ENCODE peak calls at places on chromosome 5, in seven cellular contexts. E, J, X, Z, F, D and Q are unnamed samples.

GRCh38 chr5:166926098-166926497 is 1365.3 kb upstream of the WWC1 start:
- DNase-seq in F (no peak), Z (no peak), X (no peak), J (no peak), E (no peak), D (no peak), Q (no peak)

GRCh38 chr5:93088566-93088965 is 492.5 kb downstream of the NR2F1-AS1 start:
- DNase-seq in E (no peak), Z (no peak), X (no peak), F (no peak), J (no peak), D (no peak), Q (no peak)

GRCh38 chr5:158755971-158756370 is 343.7 kb downstream of the EBF1 start:
- DNase-seq in X (no peak), Z (no peak), J (no peak), F (peak; percentile 14), D (peak; percentile 41), E (no peak), Q (no peak)

GRCh38 chr5:130109152-130109551 is 204.9 kb downstream of the CHSY3 start:
- DNase-seq in X (peak; percentile 24), J (no peak), D (peak; percentile 55), F (peak; percentile 59), E (no peak), Z (no peak), Q (no peak)

GRCh38 chr5:142826741-142827492 is 56.7 kb downstream of the ARHGAP26 start:
- DNase-seq in Z (peak; percentile 85), F (peak; percentile 73), D (peak; percentile 59), X (peak; percentile 35), E (no peak), J (no peak), Q (no peak)

GRCh38 chr5:1005904-1006655 is 2.5 kb upstream of the NKD2 start:
- DNase-seq in X (no peak), F (no peak), E (no peak), D (no peak), Z (peak; percentile 51), J (no peak), Q (no peak)

GRCh38 chr5:134053840-134054338 is 49.1 kb upstream of the VDAC1 start:
- DNase-seq in X (no peak), Z (no peak), E (no peak), D (no peak), F (peak; percentile 75), J (no peak), Q (peak; percentile 30)

GRCh38 chr5:8807636-8808035 is 738.2 kb downstream of the SEMA5A start:
- DNase-seq in X (no peak), D (peak; percentile 67), Z (no peak), F (peak; percentile 14), E (no peak), J (no peak), Q (no peak)

GRCh38 chr5:76196886-76197489 is 113.8 kb downstream of the SV2C start:
- DNase-seq in F (no peak), X (no peak), J (no peak), D (no peak), Z (no peak), E (no peak), Q (no peak)

GRCh38 chr5:72503888-72504491 is 3.2 kb downstream of the ZNF366 start:
- DNase-seq in F (peak; percentile 60), Z (peak; percentile 61), D (peak; percentile 77), E (no peak), X (no peak), J (no peak), Q (no peak)

GRCh38 chr5:127944125-127944524 is 139.4 kb upstream of the SLC12A2 start:
- DNase-seq in D (no peak), E (no peak), Z (no peak), X (no peak), J (no peak), F (no peak), Q (no peak)

GRCh38 chr5:172501708-172502379 is 47.5 kb upstream of the SH3PXD2B start:
- DNase-seq in Z (peak; percentile 34), X (no peak), E (no peak), F (no peak), D (no peak), J (no peak), Q (no peak)

GRCh38 chr5:64700765-64701164 is 10.5 kb downstream of the SHISAL2B start:
- DNase-seq in E (no peak), Z (no peak), D (no peak), J (no peak), F (no peak), X (no peak), Q (no peak)

GRCh38 chr5:104171958-104172357 is 609.4 kb upstream of the NUDT12 start:
- DNase-seq in X (no peak), J (no peak), D (no peak), E (no peak), Z (no peak), F (no peak), Q (no peak)

GRCh38 chr5:83957188-83957587 is 236.5 kb upstream of the HAPLN1 start:
- DNase-seq in J (no peak), D (no peak), Z (no peak), X (no peak), F (peak; percentile 20), E (no peak), Q (no peak)

GRCh38 chr5:2134543-2135299 is 252.0 kb upstream of the IRX4 start:
- DNase-seq in D (peak; percentile 46), F (no peak), X (no peak), E (no peak), Z (no peak), J (no peak), Q (no peak)

GRCh38 chr5:95599252-95599651 is 20.6 kb upstream of the GPR150 start:
- DNase-seq in F (no peak), D (no peak), J (no peak), X (no peak), Z (no peak), E (no peak), Q (no peak)

GRCh38 chr5:172853355-172853975 is 19.4 kb downstream of the ERGIC1 start:
- DNase-seq in J (no peak), X (no peak), Z (no peak), F (peak; percentile 69), E (no peak), D (peak; percentile 64), Q (no peak)

GRCh38 chr5:176658817-176659216 is 11.5 kb downstream of the TSPAN17 start:
- DNase-seq in D (peak; percentile 19), X (peak; percentile 59), Z (no peak), F (peak; percentile 27), E (no peak), J (peak; percentile 20), Q (peak; percentile 42)

GRCh38 chr5:150152636-150153462 is 2.8 kb downstream of the PDGFRB start:
- DNase-seq in D (no peak), X (no peak), J (no peak), E (no peak), Z (peak; percentile 75), F (peak; percentile 58), Q (no peak)

GRCh38 chr5:150153957-150154617 is 1.6 kb downstream of the PDGFRB start:
- DNase-seq in F (peak; percentile 91), X (peak; percentile 22), E (no peak), D (peak; percentile 83), Z (peak; percentile 87), J (no peak), Q (no peak)

GRCh38 chr5:150155258-150156032 is at the start of gene PDGFRB:
- DNase-seq in X (peak; percentile 25), E (peak; percentile 92), Z (peak; percentile 96), J (peak; percentile 94), F (peak; percentile 88), D (peak; percentile 94), Q (no peak)

GRCh38 chr5:150154618-150155134 is 969 bp downstream of the PDGFRB start:
- DNase-seq in F (peak; percentile 50), J (no peak), Z (no peak), E (no peak), D (no peak), X (no peak), Q (no peak)

DNA sequence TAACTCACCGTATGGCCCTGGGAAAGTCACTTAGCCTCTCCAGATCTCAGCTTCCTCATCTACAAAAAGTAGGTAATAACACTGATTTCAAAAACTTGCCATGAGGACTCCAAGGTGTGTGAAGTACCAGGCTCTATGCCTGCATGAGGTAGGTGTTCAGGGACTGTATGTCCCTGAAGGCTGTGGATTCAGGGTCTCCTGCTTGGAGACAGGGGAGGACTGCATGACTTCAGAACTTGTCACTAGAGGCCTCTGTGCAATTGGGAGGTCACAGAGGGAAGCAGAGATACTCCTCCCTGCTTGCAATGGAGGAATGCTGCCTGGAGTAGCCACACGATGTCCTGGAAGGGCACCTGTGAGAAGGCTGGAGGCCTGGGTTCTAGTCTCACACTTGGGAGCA is 2.2 kb downstream of the PDGFRB start:
- DNase-seq in D (no peak), F (no peak), X (no peak), E (no peak), J (no peak), Z (no peak), Q (no peak)
- H3K27ac ChIP-seq in D (peak overlapping the region; percentile 86), F (peak overlapping the region; percentile 76), X (no peak overlapping the region), E (peak overlapping the region; percentile 72), J (peak overlapping the region; percentile 93), Z (no peak overlapping the region), Q (no peak overlapping the region)

DNA sequence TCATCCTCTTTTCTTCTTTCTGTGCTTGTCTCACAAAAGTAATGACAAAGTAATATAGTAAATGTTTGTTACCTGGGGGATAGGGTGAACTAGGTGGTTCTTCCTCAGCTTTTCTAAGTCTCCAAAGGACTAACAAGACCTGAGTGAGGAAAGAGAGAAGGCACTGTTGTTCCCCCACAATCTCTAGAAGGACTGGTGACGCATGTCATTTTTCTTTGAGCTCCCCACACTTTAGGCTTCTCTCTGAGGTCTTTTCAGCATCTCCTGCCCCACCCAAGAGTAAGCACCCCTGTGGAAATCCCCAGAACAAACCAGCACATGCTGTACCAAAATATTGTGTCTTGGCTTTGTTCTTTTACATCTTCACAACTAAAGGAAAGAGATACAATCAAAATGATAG is 2.4 kb upstream of the IL7R start:
- DNase-seq in E (no peak), J (no peak), X (peak; percentile 83), Z (no peak), D (no peak), F (no peak), Q (peak; percentile 96)
- H3K4me1 ChIP-seq in E (no peaks in the 10 kb centered on the region), J (peaks cover 9% of the 10 kb centered on the region), X (peaks cover 62% of the 10 kb centered on the region), Z (peaks cover 47% of the 10 kb centered on the region), D (peaks cover 16% of the 10 kb centered on the region), F (peaks cover 53% of the 10 kb centered on the region), Q (peaks cover 68% of the 10 kb centered on the region)

DNA sequence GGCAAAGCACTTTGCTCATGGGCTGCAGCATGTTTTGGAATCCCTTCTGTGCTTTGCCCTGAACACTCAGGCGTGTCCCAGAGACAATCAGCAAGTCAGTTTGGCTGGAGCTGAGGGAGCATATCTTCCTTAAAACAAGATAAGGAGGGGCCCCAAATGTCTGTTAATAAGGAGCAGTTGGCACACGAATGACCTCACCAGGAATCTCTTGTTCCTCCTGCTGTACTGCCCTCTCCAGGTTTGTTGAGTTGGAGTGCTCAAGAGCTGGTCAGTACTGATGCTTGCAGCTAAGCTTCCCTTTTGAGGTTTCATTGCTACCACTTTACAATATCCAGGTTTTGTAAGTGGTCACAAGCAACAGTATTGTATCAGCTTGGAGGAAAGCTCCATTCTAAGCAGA is 101.3 kb upstream of the EGFLAM start:
- DNase-seq in J (no peak), E (no peak), X (no peak), Z (no peak), F (peak; percentile 3), D (no peak), Q (no peak)
- H3K27ac ChIP-seq in J (no peak overlapping the region), E (no peak overlapping the region), X (no peak overlapping the region), Z (no peak overlapping the region), F (no peak overlapping the region), D (no peak overlapping the region), Q (no peak overlapping the region)

DNA sequence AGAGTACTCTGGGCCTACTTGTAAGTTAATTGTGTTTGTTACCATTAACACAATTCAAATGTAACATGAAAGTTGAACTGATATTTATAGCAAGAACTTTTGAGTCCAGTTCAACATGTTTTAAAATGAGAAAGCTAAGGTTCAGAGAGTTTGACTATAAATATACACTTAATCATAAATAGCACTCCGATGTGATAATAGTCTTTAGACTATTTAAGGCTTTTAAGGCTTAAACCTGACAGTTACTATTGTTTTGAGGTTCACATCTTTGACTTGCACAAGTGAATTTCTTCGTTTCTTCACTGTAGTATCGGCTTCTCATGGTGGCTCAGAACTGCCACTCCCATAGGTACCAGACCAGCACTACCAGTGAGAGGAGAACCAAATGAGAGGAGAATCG is 42.4 kb downstream of the ZNF608 start:
- DNase-seq in X (no peak), Z (no peak), E (no peak), F (no peak), D (no peak), J (no peak), Q (no peak)
- H3K4me1 ChIP-seq in X (no peaks in the 10 kb centered on the region), Z (peaks cover 26% of the 10 kb centered on the region), E (peaks cover 52% of the 10 kb centered on the region), F (peaks cover 2% of the 10 kb centered on the region), D (peaks cover 12% of the 10 kb centered on the region), J (peaks cover 19% of the 10 kb centered on the region), Q (no peaks in the 10 kb centered on the region)